ENCODE peak calls at places on chromosomes 4 and X, in five cellular contexts. G is lower leg skin, Z is fibroblast of mammary gland, V is breast epithelium, U is NB4. Y is an unnamed sample.

GRCh38 chrX:150525061-150525919 is 43.1 kb upstream of the MTM1 start:
- DNase-seq in Z (no peak), U (no peak), V (no peak), G (no peak), Y (no peak)

GRCh38 chr4:93879919-93880318 is 51.4 kb downstream of the ATOH1 start:
- DNase-seq in U (no peak), Z (no peak), G (no peak), V (no peak), Y (no peak)

GRCh38 chrX:80285131-80285773 is 135.0 kb upstream of the TENT5D start:
- DNase-seq in G (no peak), V (no peak), Z (peak; percentile 34), U (peak; percentile 32), Y (no peak)

GRCh38 chr4:141041021-141041476 is 92.2 kb downstream of the RNF150 start:
- DNase-seq in U (no peak), G (no peak), Z (no peak), V (no peak), Y (no peak)

GRCh38 chr4:177308125-177308524 is 1.5 kb upstream of the NEIL3 start:
- DNase-seq in U (peak; percentile 93), G (no peak), Z (peak; percentile 93), V (no peak), Y (no peak)

GRCh38 chr4:25527044-25527443 is 128.6 kb upstream of the SLC34A2 start:
- DNase-seq in G (no peak), U (no peak), Z (peak; percentile 2), V (no peak), Y (no peak)

GRCh38 chr4:5018603-5019002 is 655 bp downstream of the CYTL1 start:
- DNase-seq in U (peak; percentile 65), G (no peak), V (no peak), Z (no peak), Y (no peak)

GRCh38 chr4:176753049-176753448 is 39.7 kb downstream of the VEGFC start:
- DNase-seq in V (no peak), G (no peak), U (no peak), Z (peak; percentile 98), Y (peak; percentile 85)

GRCh38 chr4:151917145-151917775 is 156.5 kb upstream of the GATB start:
- DNase-seq in V (no peak), U (no peak), Z (peak; percentile 1), G (no peak), Y (no peak)

GRCh38 chrX:102155806-102156179 is at the start of gene BEX5:
- DNase-seq in U (no peak), Z (peak; percentile 5), V (no peak), G (peak; percentile 87), Y (no peak)

GRCh38 chrX:153400146-153401132 is 711 bp downstream of the PNMA6E start:
- DNase-seq in G (no peak), Z (peak; percentile 20), V (no peak), U (peak; percentile 68), Y (no peak)

GRCh38 chrX:46957299-46957698 is 45.1 kb downstream of the JADE3 start:
- DNase-seq in U (no peak), G (no peak), Z (peak; percentile 9), V (no peak), Y (no peak)

GRCh38 chr4:125420499-125420898 is 105.7 kb downstream of the FAT4 start:
- DNase-seq in V (no peak), Z (no peak), U (no peak), G (no peak), Y (no peak)

GRCh38 chr4:6257243-6258025 is 12.2 kb upstream of the WFS1 start:
- DNase-seq in G (no peak), Z (no peak), U (peak; percentile 76), V (no peak), Y (no peak)

GRCh38 chr4:181202249-181202648 is 1041.0 kb upstream of the TENM3 start:
- DNase-seq in V (no peak), Z (no peak), U (peak; percentile 27), G (no peak), Y (no peak)

GRCh38 chr4:64271601-64272081 is 137.6 kb downstream of the TECRL start:
- DNase-seq in V (no peak), G (no peak), U (peak; percentile 5), Z (no peak), Y (no peak)

DNA sequence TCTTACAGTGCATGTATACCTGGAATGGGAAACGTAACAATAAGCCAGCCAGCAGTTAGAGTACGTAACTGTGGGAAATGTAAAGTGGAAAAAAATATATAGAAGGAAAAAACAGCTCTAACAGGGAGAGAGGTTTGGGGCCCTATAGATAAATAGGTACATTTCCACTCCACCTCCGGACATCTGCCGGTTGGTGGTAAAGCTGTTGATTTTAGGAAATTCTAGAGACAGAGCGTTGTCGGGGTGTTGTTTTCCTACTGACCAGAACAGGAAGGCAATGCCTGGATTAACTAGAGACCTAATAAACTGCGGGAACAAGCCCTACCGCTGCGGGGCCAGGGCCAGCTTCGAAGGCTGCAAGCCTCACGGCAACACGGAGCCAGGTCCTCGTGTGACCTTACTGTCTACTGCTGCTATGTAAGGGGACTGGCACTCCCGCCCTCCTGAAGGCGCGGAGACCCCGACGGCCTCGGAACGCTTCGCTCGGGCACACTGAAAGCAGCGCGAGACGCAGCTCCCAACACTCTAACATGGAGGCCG is 757 bp upstream of the CDKN2AIP start:
- DNase-seq in G (peak; percentile 91), Z (no peak), U (no peak), V (no peak), Y (no peak)
- TF ChIP-seq CTCF in G (no peak), Z (no peak), U (no peak), V (no peak), Y (no peak)

GRCh38 chr4:1216869-1217294 is 32.0 kb downstream of the CTBP1 start:
- DNase-seq in G (no peak), Z (no peak), U (no peak), V (no peak), Y (no peak)
- TF ChIP-seq CTCF in G (no peak), Z (no peak), U (no peak), V (no peak), Y (no peak)

GRCh38 chrX:2548731-2549423 is 48.1 kb upstream of the DHRSX start:
- DNase-seq in G (no peak), V (no peak), U (no peak), Z (no peak), Y (no peak)
- TF ChIP-seq CTCF in G (no peak), V (no peak), U (no peak), Z (no peak), Y (peak; percentile 21)

DNA sequence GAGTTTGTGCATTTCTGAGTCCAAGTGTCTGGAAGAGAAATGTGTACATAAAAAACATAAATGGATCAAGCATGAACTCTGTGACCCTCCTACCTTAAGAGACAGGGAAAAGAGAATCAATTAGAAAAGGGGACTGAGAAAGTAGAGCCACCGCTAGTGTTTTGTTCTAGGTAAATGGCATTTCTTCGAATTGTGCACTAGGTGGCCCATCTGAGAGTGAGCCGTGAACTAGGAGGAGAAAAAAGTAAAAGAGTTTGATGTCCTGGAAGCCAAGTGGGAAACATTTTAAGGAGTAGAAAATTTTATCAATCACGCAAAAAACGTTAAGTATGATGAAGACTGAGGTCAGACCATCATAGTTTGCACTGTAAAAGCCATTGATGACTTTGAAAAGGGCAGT is 55.1 kb downstream of the NAF1 start:
- DNase-seq in V (no peak), Z (peak; percentile 31), G (no peak), U (no peak), Y (no peak)
- TF ChIP-seq CTCF in V (no peak), Z (peak; percentile 34), G (no peak), U (no peak), Y (peak; percentile 21)

GRCh38 chrX:49106930-49107329 is 16.6 kb downstream of the GPKOW start:
- DNase-seq in U (peak; percentile 52), V (no peak), G (no peak), Z (peak; percentile 49), Y (no peak)
- TF ChIP-seq CTCF in U (no peak), V (no peak), G (no peak), Z (peak; percentile 54), Y (peak; percentile 44)

GRCh38 chr4:85556293-85556692 is 81.3 kb downstream of the ARHGAP24 start:
- DNase-seq in G (no peak), Z (no peak), U (no peak), V (no peak), Y (no peak)

GRCh38 chr4:85557016-85557901 is 82.3 kb downstream of the ARHGAP24 start:
- DNase-seq in V (no peak), Z (no peak), U (peak; percentile 8), G (no peak), Y (no peak)

GRCh38 chr4:85555210-85555609 is 80.3 kb downstream of the ARHGAP24 start:
- DNase-seq in V (no peak), U (no peak), G (no peak), Z (peak; percentile 61), Y (no peak)
- TF ChIP-seq CTCF in V (no peak), U (no peak), G (no peak), Z (no peak), Y (no peak)

Y was measured in osteocyte.